ENCODE peak calls at places on chromosomes 3 and 15, in five cellular contexts. One of them, this sample, is unnamed.

GRCh38 chr15:75171408-75171807 is 30.3 kb upstream of the C15orf39 start:
- DNase-seq in HS-5: peak
- DNase-seq in left ventricle myocardium superior: no peak
- DNase-seq in stimulated activated CD8-positive, alpha-beta memory T cell treated with anti-CD3 and anti-CD28 coated beads, Interleukin-4, amount 100 ng/mL, for 48 hours: peak
- DNase-seq in stimulated activated CD4-positive, alpha-beta T cell treated with anti-CD3 and anti-CD28 coated beads, TNF-alpha, amount 100 ng/mL, for 24 hours: no peak
- DNase-seq in this sample: no peak

GRCh38 chr3:124607163-124607562 is 123.1 kb upstream of the UMPS start:
- DNase-seq in HS-5: peak
- DNase-seq in left ventricle myocardium superior: no peak
- DNase-seq in stimulated activated CD8-positive, alpha-beta memory T cell treated with anti-CD3 and anti-CD28 coated beads, Interleukin-4, amount 100 ng/mL, for 48 hours: no peak
- DNase-seq in stimulated activated CD4-positive, alpha-beta T cell treated with anti-CD3 and anti-CD28 coated beads, TNF-alpha, amount 100 ng/mL, for 24 hours: no peak
- DNase-seq in this sample: no peak

GRCh38 chr3:159455741-159456181 is 532.9 kb upstream of the IL12A start:
- DNase-seq in HS-5: no peak
- DNase-seq in left ventricle myocardium superior: no peak
- DNase-seq in stimulated activated CD8-positive, alpha-beta memory T cell treated with anti-CD3 and anti-CD28 coated beads, Interleukin-4, amount 100 ng/mL, for 48 hours: no peak
- DNase-seq in stimulated activated CD4-positive, alpha-beta T cell treated with anti-CD3 and anti-CD28 coated beads, TNF-alpha, amount 100 ng/mL, for 24 hours: no peak
- DNase-seq in this sample: no peak

GRCh38 chr3:13539285-13539625 is 9.7 kb upstream of the FBLN2 start:
- DNase-seq in HS-5: peak
- DNase-seq in left ventricle myocardium superior: no peak
- DNase-seq in stimulated activated CD8-positive, alpha-beta memory T cell treated with anti-CD3 and anti-CD28 coated beads, Interleukin-4, amount 100 ng/mL, for 48 hours: no peak
- DNase-seq in stimulated activated CD4-positive, alpha-beta T cell treated with anti-CD3 and anti-CD28 coated beads, TNF-alpha, amount 100 ng/mL, for 24 hours: no peak
- DNase-seq in this sample: no peak

GRCh38 chr15:61367953-61368352 is 138.9 kb upstream of the RORA start:
- DNase-seq in HS-5: no peak
- DNase-seq in left ventricle myocardium superior: no peak
- DNase-seq in stimulated activated CD8-positive, alpha-beta memory T cell treated with anti-CD3 and anti-CD28 coated beads, Interleukin-4, amount 100 ng/mL, for 48 hours: no peak
- DNase-seq in stimulated activated CD4-positive, alpha-beta T cell treated with anti-CD3 and anti-CD28 coated beads, TNF-alpha, amount 100 ng/mL, for 24 hours: no peak
- DNase-seq in this sample: no peak

GRCh38 chr15:25717116-25717755 is 145.9 kb downstream of the ATP10A start:
- DNase-seq in HS-5: no peak
- DNase-seq in left ventricle myocardium superior: no peak
- DNase-seq in stimulated activated CD8-positive, alpha-beta memory T cell treated with anti-CD3 and anti-CD28 coated beads, Interleukin-4, amount 100 ng/mL, for 48 hours: no peak
- DNase-seq in stimulated activated CD4-positive, alpha-beta T cell treated with anti-CD3 and anti-CD28 coated beads, TNF-alpha, amount 100 ng/mL, for 24 hours: no peak
- DNase-seq in this sample: no peak

GRCh38 chr3:11711826-11712225 is 68.1 kb upstream of the VGLL4 start:
- DNase-seq in HS-5: no peak
- DNase-seq in left ventricle myocardium superior: no peak
- DNase-seq in stimulated activated CD8-positive, alpha-beta memory T cell treated with anti-CD3 and anti-CD28 coated beads, Interleukin-4, amount 100 ng/mL, for 48 hours: no peak
- DNase-seq in stimulated activated CD4-positive, alpha-beta T cell treated with anti-CD3 and anti-CD28 coated beads, TNF-alpha, amount 100 ng/mL, for 24 hours: no peak
- DNase-seq in this sample: no peak

GRCh38 chr3:99808163-99808794 is 9.4 kb upstream of the CMSS1 start:
- DNase-seq in HS-5: peak
- DNase-seq in left ventricle myocardium superior: no peak
- DNase-seq in stimulated activated CD8-positive, alpha-beta memory T cell treated with anti-CD3 and anti-CD28 coated beads, Interleukin-4, amount 100 ng/mL, for 48 hours: peak
- DNase-seq in stimulated activated CD4-positive, alpha-beta T cell treated with anti-CD3 and anti-CD28 coated beads, TNF-alpha, amount 100 ng/mL, for 24 hours: peak
- DNase-seq in this sample: no peak

GRCh38 chr3:55468251-55468650 is 18.9 kb downstream of the WNT5A start:
- DNase-seq in HS-5: peak
- DNase-seq in left ventricle myocardium superior: no peak
- DNase-seq in stimulated activated CD8-positive, alpha-beta memory T cell treated with anti-CD3 and anti-CD28 coated beads, Interleukin-4, amount 100 ng/mL, for 48 hours: no peak
- DNase-seq in stimulated activated CD4-positive, alpha-beta T cell treated with anti-CD3 and anti-CD28 coated beads, TNF-alpha, amount 100 ng/mL, for 24 hours: no peak
- DNase-seq in this sample: no peak